ENCODE peak calls at places on chromosomes 16 and 17, in four cellular contexts. One of them, this sample, is unnamed.

GRCh38 chr17:3695723-3696411 is at the start of gene P2RX5:
- DNase-seq in transverse colon: peak
- DNase-seq in GM12878: no peak
- DNase-seq in K562: peak
- DNase-seq in this sample: no peak

GRCh38 chr16:50197582-50197981 is 44.5 kb downstream of the TENT4B start:
- DNase-seq in transverse colon: no peak
- DNase-seq in GM12878: no peak
- DNase-seq in K562: no peak
- DNase-seq in this sample: no peak

GRCh38 chr16:72819345-72819744 is 228.6 kb downstream of the ZFHX3 start:
- DNase-seq in transverse colon: no peak
- DNase-seq in GM12878: no peak
- DNase-seq in K562: no peak
- DNase-seq in this sample: no peak

GRCh38 chr16:89996178-89996489 is 23.1 kb downstream of the DBNDD1 start:
- DNase-seq in transverse colon: no peak
- DNase-seq in GM12878: no peak
- DNase-seq in K562: no peak
- DNase-seq in this sample: no peak

GRCh38 chr17:77096570-77097214 is 44.1 kb upstream of the SEC14L1 start:
- DNase-seq in transverse colon: no peak
- DNase-seq in GM12878: no peak
- DNase-seq in K562: no peak
- DNase-seq in this sample: no peak

GRCh38 chr16:87874639-87875472 is 5.5 kb upstream of the SLC7A5 start:
- DNase-seq in transverse colon: no peak
- DNase-seq in GM12878: no peak
- DNase-seq in K562: no peak
- DNase-seq in this sample: no peak

GRCh38 chr17:70658324-70658723 is 489.0 kb downstream of the KCNJ2 start:
- DNase-seq in transverse colon: no peak
- DNase-seq in GM12878: no peak
- DNase-seq in K562: no peak
- DNase-seq in this sample: no peak

GRCh38 chr16:14527411-14528044 is 102.5 kb downstream of the PARN start:
- DNase-seq in transverse colon: no peak
- DNase-seq in GM12878: no peak
- DNase-seq in K562: no peak
- DNase-seq in this sample: no peak

GRCh38 chr17:32671891-32672290 is 185.1 kb downstream of the CDK5R1 start:
- DNase-seq in transverse colon: peak
- DNase-seq in GM12878: no peak
- DNase-seq in K562: no peak
- DNase-seq in this sample: no peak

GRCh38 chr16:57372372-57373116 is at the start of gene CX3CL1:
- DNase-seq in transverse colon: peak
- DNase-seq in GM12878: no peak
- DNase-seq in K562: no peak
- DNase-seq in this sample: no peak

GRCh38 chr17:57774872-57775271 is 29.8 kb upstream of the CCDC182 start:
- DNase-seq in transverse colon: no peak
- DNase-seq in GM12878: no peak
- DNase-seq in K562: no peak
- DNase-seq in this sample: no peak

GRCh38 chr17:2392252-2393183 is 8.3 kb downstream of the MNT start:
- DNase-seq in transverse colon: peak
- DNase-seq in GM12878: peak
- DNase-seq in K562: peak
- DNase-seq in this sample: peak

GRCh38 chr17:29563816-29564215 is 3.0 kb downstream of the ABHD15 start:
- DNase-seq in transverse colon: no peak
- DNase-seq in GM12878: no peak
- DNase-seq in K562: no peak
- DNase-seq in this sample: no peak

GRCh38 chr17:65547253-65547670 is 14.2 kb downstream of the AXIN2 start:
- DNase-seq in transverse colon: peak
- DNase-seq in GM12878: no peak
- DNase-seq in K562: no peak
- DNase-seq in this sample: no peak

GRCh38 chr16:31351937-31352315 is 3.0 kb upstream of the ITGAX start:
- DNase-seq in transverse colon: no peak
- DNase-seq in GM12878: no peak
- DNase-seq in K562: no peak
- DNase-seq in this sample: no peak

GRCh38 chr17:49763735-49764558 is at the start of gene FAM117A:
- DNase-seq in transverse colon: peak
- DNase-seq in GM12878: peak
- DNase-seq in K562: peak
- DNase-seq in this sample: peak
- H3K27ac ChIP-seq in transverse colon: peak
- H3K27ac ChIP-seq in GM12878: no peak
- H3K27ac ChIP-seq in K562: peak
- H3K27ac ChIP-seq in this sample: peak

GRCh38 chr17:52157161-52157560 is 1.4 kb downstream of the CA10 start:
- DNase-seq in transverse colon: no peak
- DNase-seq in GM12878: no peak
- DNase-seq in K562: no peak
- DNase-seq in this sample: no peak
- TF ChIP-seq POLR2AphosphoS5 in transverse colon: no peak
- TF ChIP-seq POLR2AphosphoS5 in GM12878: no peak
- TF ChIP-seq POLR2AphosphoS5 in K562: no peak
- TF ChIP-seq POLR2AphosphoS5 in this sample: no peak

DNA sequence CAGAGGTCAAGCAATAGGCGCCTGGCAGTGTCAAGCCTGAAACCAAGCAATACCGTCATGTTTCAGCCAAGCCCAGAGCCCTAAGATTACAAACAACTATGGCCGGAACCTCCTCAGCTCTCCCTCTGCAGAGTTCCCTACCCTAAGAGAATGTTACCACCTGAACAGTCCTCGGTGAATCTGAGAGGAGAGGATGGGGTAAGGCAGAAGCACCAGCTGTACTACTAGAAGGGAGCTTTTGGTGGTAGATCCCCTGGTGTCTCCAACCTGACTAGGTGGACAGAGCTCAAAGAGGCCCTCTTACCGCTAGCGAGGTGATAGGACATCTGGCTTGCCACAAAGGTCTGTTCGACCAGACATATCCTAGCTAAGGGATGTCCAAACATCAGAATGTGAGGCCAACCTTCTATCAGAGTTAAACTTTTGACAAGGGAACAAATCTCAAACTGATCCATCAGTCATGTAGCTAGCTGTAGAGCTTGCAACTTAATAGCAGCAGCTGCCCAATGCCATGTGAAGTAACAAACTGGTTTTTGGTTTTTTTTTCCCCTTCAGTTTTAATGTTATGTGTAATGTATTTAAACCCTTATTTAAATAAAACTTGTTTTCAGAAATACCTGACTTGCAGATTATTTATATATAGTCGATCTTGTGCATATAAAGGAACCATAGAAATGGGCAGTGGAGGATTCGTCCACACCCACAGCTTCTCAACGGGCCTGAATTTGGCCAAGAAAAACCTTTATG is 2.5 kb downstream of the EIF1 start:
- DNase-seq in transverse colon: no peak
- DNase-seq in GM12878: no peak
- DNase-seq in K562: no peak
- DNase-seq in this sample: no peak
- H3K27ac ChIP-seq in transverse colon: peak
- H3K27ac ChIP-seq in GM12878: no peak
- H3K27ac ChIP-seq in K562: peak
- H3K27ac ChIP-seq in this sample: peak

GRCh38 chr16:86291491-86291890 is 218.8 kb upstream of the FOXF1 start:
- DNase-seq in transverse colon: no peak
- DNase-seq in GM12878: no peak
- DNase-seq in K562: no peak
- DNase-seq in this sample: no peak

GRCh38 chr16:86287641-86288201 is 222.6 kb upstream of the FOXF1 start:
- DNase-seq in transverse colon: no peak
- DNase-seq in GM12878: no peak
- DNase-seq in K562: no peak
- DNase-seq in this sample: no peak

GRCh38 chr16:86288716-86289294 is 221.5 kb upstream of the FOXF1 start:
- DNase-seq in transverse colon: no peak
- DNase-seq in GM12878: no peak
- DNase-seq in K562: no peak
- DNase-seq in this sample: no peak

GRCh38 chr16:86289907-86290306 is 220.4 kb upstream of the FOXF1 start:
- DNase-seq in transverse colon: no peak
- DNase-seq in GM12878: no peak
- DNase-seq in K562: no peak
- DNase-seq in this sample: no peak

GRCh38 chr16:86289304-86289703 is 221.0 kb upstream of the FOXF1 start:
- DNase-seq in transverse colon: no peak
- DNase-seq in GM12878: no peak
- DNase-seq in K562: no peak
- DNase-seq in this sample: no peak
- TF ChIP-seq POLR2AphosphoS5 in transverse colon: no peak
- TF ChIP-seq POLR2AphosphoS5 in GM12878: no peak
- TF ChIP-seq POLR2AphosphoS5 in K562: no peak
- TF ChIP-seq POLR2AphosphoS5 in this sample: no peak